ENCODE peak calls at places on chromosomes 11 and 22, in five cellular contexts. E is H9, N is thoracic aorta, Q is breast epithelium, O is uterus. S is an unnamed sample. For H3K4me1 and H3K9me3, the result is how much of the 10 kb centered on the place peaks cover.

GRCh38 chr11:28110839-28111235 is 2.6 kb downstream of the METTL15 start:
- DNase-seq in E (no peak), N (no peak), Q (no peak), O (no peak), S (no peak)

GRCh38 chr11:15770798-15771414 is 585.4 kb downstream of the SOX6 start:
- DNase-seq in E (peak), N (no peak), Q (no peak), O (peak), S (no peak)

GRCh38 chr11:121134758-121135312 is 33.8 kb downstream of the TECTA start:
- DNase-seq in E (no peak), N (no peak), Q (no peak), O (no peak), S (no peak)

GRCh38 chr11:82978422-82979099 is 77.0 kb downstream of the DDIAS start:
- DNase-seq in E (no peak), N (no peak), Q (no peak), O (no peak), S (no peak)

GRCh38 chr11:65445101-65445603 is 22.6 kb downstream of the NEAT1 start:
- DNase-seq in E (no peak), N (no peak), Q (no peak), O (no peak), S (peak)

GRCh38 chr22:36764641-36765040 is 11.3 kb downstream of the IFT27 start:
- DNase-seq in E (peak), N (no peak), Q (no peak), O (no peak), S (no peak)

GRCh38 chr22:31139866-31140716 is at the start of gene PLA2G3:
- DNase-seq in E (peak), N (no peak), Q (no peak), O (no peak), S (peak)

GRCh38 chr11:20207781-20208621 is 47.7 kb upstream of the DBX1 start:
- DNase-seq in E (peak), N (no peak), Q (no peak), O (no peak), S (no peak)

GRCh38 chr11:86047275-86047991 is 21.5 kb downstream of the PICALM start:
- DNase-seq in E (no peak), N (no peak), Q (no peak), O (no peak), S (no peak)

GRCh38 chr11:78883506-78883905 is 308.8 kb upstream of the NARS2 start:
- DNase-seq in E (no peak), N (no peak), Q (no peak), O (no peak), S (no peak)

GRCh38 chr22:34914871-34915270 is 151.1 kb upstream of the ISX start:
- DNase-seq in E (no peak), N (no peak), Q (no peak), O (no peak), S (no peak)

GRCh38 chr11:18294862-18295261 is 27.1 kb downstream of the HPS5 start:
- DNase-seq in E (no peak), N (no peak), Q (no peak), O (no peak), S (no peak)

GRCh38 chr11:18299724-18300123 is 22.2 kb downstream of the HPS5 start:
- DNase-seq in E (no peak), N (no peak), Q (no peak), O (no peak), S (no peak)

DNA sequence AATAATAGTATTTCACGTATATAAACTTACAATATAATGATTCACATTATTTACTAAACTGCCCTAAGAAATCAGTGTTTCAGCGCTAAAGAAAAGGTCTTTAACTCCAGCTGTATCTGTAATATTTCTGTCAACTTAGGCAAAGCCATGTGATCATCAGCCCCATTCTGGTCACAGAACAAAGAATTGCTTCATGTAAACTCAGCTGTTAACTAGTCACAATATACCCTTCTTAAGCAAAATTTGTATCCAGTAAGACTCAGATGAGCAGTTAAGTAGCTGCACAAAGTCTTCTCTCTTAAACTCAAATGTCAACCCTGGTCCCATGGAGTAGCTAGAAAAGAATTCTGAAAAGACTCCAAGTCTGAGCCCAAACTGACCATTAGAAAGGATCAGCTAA is 26.6 kb downstream of the HPS5 start:
- DNase-seq in E (no peak), N (no peak), Q (no peak), O (no peak), S (no peak)
- H3K27ac ChIP-seq in E (no peak), N (no peak), Q (no peak), O (no peak), S (no peak)

GRCh38 chr11:62621567-62622470 is at the start of gene B3GAT3:
- DNase-seq in E (peak), N (peak), Q (peak), O (peak), S (peak)

GRCh38 chr11:62627718-62628117 is 5.9 kb upstream of the B3GAT3 start:
- DNase-seq in E (no peak), N (no peak), Q (no peak), O (no peak), S (no peak)

GRCh38 chr11:62621027-62621566 is 689 bp downstream of the B3GAT3 start:
- DNase-seq in E (no peak), N (no peak), Q (no peak), O (no peak), S (no peak)

GRCh38 chr11:62622476-62622875 is 690 bp upstream of the B3GAT3 start:
- DNase-seq in E (no peak), N (no peak), Q (no peak), O (no peak), S (no peak)
- H3K4me1 ChIP-seq in E (under half), N (under half), Q (under half), O (under half), S (under half)

GRCh38 chr11:58741127-58741526 is 9.4 kb upstream of the GLYAT start:
- DNase-seq in E (no peak), N (no peak), Q (no peak), O (no peak), S (no peak)

GRCh38 chr11:58742981-58743880 is 11.5 kb upstream of the GLYAT start:
- DNase-seq in E (no peak), N (no peak), Q (no peak), O (no peak), S (no peak)

GRCh38 chr11:58742140-58742539 is 10.4 kb upstream of the GLYAT start:
- DNase-seq in E (no peak), N (no peak), Q (no peak), O (no peak), S (no peak)

GRCh38 chr11:58740447-58740846 is 8.7 kb upstream of the GLYAT start:
- DNase-seq in E (no peak), N (no peak), Q (no peak), O (no peak), S (no peak)

GRCh38 chr11:58739725-58740430 is 8.1 kb upstream of the GLYAT start:
- DNase-seq in E (no peak), N (no peak), Q (no peak), O (no peak), S (no peak)
- H3K9me3 ChIP-seq in E (half or more), N (under half), Q (under half), O (under half), S (under half)

DNA sequence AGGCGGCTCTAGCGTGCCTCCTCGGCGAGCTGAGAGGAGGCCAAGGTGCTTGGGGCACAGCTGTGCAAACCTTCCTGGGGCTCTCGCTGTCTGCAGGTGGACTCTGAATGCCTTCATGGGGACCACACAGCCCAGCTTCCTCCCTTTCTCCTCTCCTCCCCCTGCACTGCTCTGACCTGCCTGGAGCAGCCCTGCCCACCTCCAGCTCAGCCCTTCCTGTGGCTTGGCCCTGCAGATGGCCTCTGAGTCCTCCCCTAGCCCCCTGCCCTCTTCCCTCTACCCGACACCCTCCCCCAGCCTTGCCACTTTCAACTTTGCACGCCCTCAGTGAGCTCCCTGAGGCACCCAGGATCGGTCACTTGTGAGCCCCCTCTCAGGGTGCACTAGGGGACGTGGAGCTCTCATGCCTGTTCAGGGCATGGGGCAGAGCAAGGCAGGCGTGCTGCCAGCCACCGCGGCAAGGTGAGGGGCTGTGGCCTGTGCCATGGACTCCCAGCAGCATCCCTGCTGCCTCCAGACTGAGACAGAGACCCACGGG is 31.4 kb downstream of the PPM1F start:
- DNase-seq in E (peak), N (no peak), Q (no peak), O (no peak), S (no peak)
- H3K27ac ChIP-seq in E (peak), N (no peak), Q (peak), O (no peak), S (no peak)

DNA sequence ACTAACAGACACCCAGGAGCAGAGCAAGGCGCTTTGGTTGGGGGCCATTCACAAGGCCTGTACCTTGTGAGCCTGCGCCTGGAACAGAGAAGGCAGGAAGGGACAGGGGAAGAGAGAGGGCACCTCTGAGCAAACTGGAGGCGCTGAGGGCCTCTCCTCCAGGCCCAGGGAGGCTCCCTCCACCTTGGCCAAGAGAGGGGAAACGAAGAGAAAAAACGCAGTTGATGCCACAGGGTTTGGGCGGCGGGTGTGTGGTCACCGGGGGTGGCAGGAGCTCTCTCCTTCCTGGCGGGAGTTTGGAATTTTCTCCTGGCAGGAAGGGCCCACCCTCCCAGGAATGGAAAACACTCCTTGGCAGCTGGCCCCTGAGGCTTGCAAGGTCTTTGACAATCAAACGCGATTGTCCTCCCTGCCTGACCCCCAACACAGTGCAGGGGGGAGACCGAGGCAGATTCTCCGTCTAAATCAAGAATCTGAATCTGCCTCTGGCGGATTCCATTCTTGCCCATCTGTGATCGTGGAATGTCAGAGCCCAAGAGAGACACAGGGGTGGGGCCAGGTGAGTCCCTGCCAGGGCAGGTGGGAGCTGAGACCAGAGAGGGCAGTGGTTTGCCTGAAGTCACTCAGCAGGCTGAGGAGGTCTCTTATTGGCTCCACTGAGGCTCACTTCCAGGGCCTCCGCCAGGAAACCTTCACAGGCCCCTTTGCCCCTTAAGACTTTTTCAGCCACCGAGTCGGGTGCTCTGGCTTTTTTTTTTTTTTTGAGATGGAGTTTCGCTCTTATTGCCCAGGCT is 21.0 kb downstream of the RPL3 start:
- DNase-seq in E (no peak), N (no peak), Q (peak), O (no peak), S (no peak)
- H3K4me1 ChIP-seq in E (under half), N (under half), Q (under half), O (under half), S (under half)